ENCODE peak calls at places on chromosomes 16 and 17, in seven cellular contexts. L, T, O, P, F, X and R are unnamed samples.

GRCh38 chr16:1464894-1465566 is 9.8 kb downstream of the CLCN7 start:
- DNase-seq in L (no peak), T (no peak), O (no peak), P (no peak), F (no peak), X (no peak), R (no peak)

GRCh38 chr16:89413811-89414585 is 76.4 kb downstream of the ANKRD11 start:
- DNase-seq in L (no peak), T (no peak), O (no peak), P (no peak), F (no peak), X (no peak), R (no peak)

GRCh38 chr17:49646391-49647255 is 31.3 kb downstream of the SPOP start:
- DNase-seq in L (peak; percentile 11), T (peak; percentile 33), O (peak; percentile 89), P (no peak), F (no peak), X (peak; percentile 68), R (peak; percentile 72)

GRCh38 chr16:56933266-56933619 is 1.3 kb downstream of the HERPUD1 start:
- DNase-seq in L (no peak), T (no peak), O (no peak), P (no peak), F (no peak), X (no peak), R (no peak)

GRCh38 chr16:8867483-8868271 is 1.1 kb downstream of the CARHSP1 start:
- DNase-seq in L (no peak), T (no peak), O (no peak), P (peak; percentile 51), F (peak; percentile 72), X (no peak), R (no peak)

GRCh38 chr17:81100668-81101067 is 64.6 kb upstream of the PVALEF start:
- DNase-seq in L (no peak), T (no peak), O (no peak), P (no peak), F (no peak), X (no peak), R (no peak)

GRCh38 chr17:31385428-31386285 is 5.8 kb upstream of the RAB11FIP4 start:
- DNase-seq in L (no peak), T (no peak), O (no peak), P (no peak), F (no peak), X (no peak), R (no peak)

GRCh38 chr16:80142940-80143339 is 397.9 kb upstream of the DYNLRB2 start:
- DNase-seq in L (no peak), T (no peak), O (no peak), P (no peak), F (no peak), X (no peak), R (no peak)